ENCODE peak calls at places on chromosomes 6 and 20, in four cellular contexts. T is A549, L is natural killer cell, C is tibial artery. X is an unnamed sample.

GRCh38 chr20:62329389-62330377 is 26.9 kb downstream of the ADRM1 start:
- DNase-seq in T (no peak), L (no peak), C (no peak), X (no peak)

GRCh38 chr6:13486679-13487121 is 700 bp downstream of the GFOD1 start:
- DNase-seq in T (peak), L (peak), C (peak), X (peak)

GRCh38 chr6:33277663-33278391 is 904 bp downstream of the B3GALT4 start:
- DNase-seq in T (no peak), L (peak), C (no peak), X (no peak)

GRCh38 chr6:107635058-107635515 is 145.2 kb downstream of the SOBP start:
- DNase-seq in T (no peak), L (no peak), C (no peak), X (no peak)

GRCh38 chr6:150025201-150025917 is at the start of gene RAET1L:
- DNase-seq in T (peak), L (no peak), C (no peak), X (no peak)

GRCh38 chr6:169409742-169410312 is 156.2 kb upstream of the THBS2 start:
- DNase-seq in T (no peak), L (no peak), C (no peak), X (no peak)

GRCh38 chr20:22414354-22414753 is 170.0 kb downstream of the FOXA2 start:
- DNase-seq in T (no peak), L (no peak), C (no peak), X (no peak)

GRCh38 chr6:17455919-17456318 is 62.5 kb downstream of the CAP2 start:
- DNase-seq in T (no peak), L (no peak), C (no peak), X (no peak)

GRCh38 chr6:29941006-29941405 is 1.3 kb upstream of the HLA-A start:
- DNase-seq in T (no peak), L (no peak), C (peak), X (peak)

GRCh38 chr20:25052255-25053206 is 5.4 kb downstream of the ACSS1 start:
- DNase-seq in T (no peak), L (no peak), C (peak), X (peak)

GRCh38 chr6:25088513-25088912 is 152.8 kb upstream of the RIPOR2 start:
- DNase-seq in T (no peak), L (no peak), C (no peak), X (no peak)

GRCh38 chr6:118735320-118735719 is 83.9 kb upstream of the CEP85L start:
- DNase-seq in T (no peak), L (no peak), C (no peak), X (no peak)

GRCh38 chr6:67683960-67684359 is 951.1 kb upstream of the ADGRB3 start:
- DNase-seq in T (no peak), L (no peak), C (no peak), X (no peak)

GRCh38 chr20:51650685-51651134 is 108.2 kb upstream of the NFATC2 start:
- DNase-seq in T (no peak), L (no peak), C (no peak), X (peak)